ENCODE peak calls at places on chromosomes 6 and 20, in seven cellular contexts. W, B, K, Y, I, R and V are unnamed samples.
A peak's percentile ranks its signal among the peaks of the same experiment; 100 is the strongest.

GRCh38 chr6:156627524-156627923 is 149.7 kb upstream of the ARID1B start:
- DNase-seq in W (no peak), B (no peak), K (no peak), Y (no peak), I (no peak), R (no peak), V (no peak)

GRCh38 chr6:37029249-37029959 is 23.9 kb downstream of the FGD2 start:
- DNase-seq in W (peak; percentile 93), B (peak; percentile 94), K (no peak), Y (peak; percentile 88), I (peak; percentile 78), R (peak; percentile 86), V (peak; percentile 83)

GRCh38 chr6:12587096-12587495 is 129.5 kb upstream of the PHACTR1 start:
- DNase-seq in W (no peak), B (peak; percentile 56), K (no peak), Y (no peak), I (no peak), R (no peak), V (no peak)

GRCh38 chr20:46112430-46113020 is 5.6 kb upstream of the CD40 start:
- DNase-seq in W (no peak), B (no peak), K (no peak), Y (no peak), I (no peak), R (no peak), V (no peak)

GRCh38 chr6:33316603-33317417 is 734 bp downstream of the ZBTB22 start:
- DNase-seq in W (no peak), B (no peak), K (no peak), Y (no peak), I (no peak), R (no peak), V (no peak)

GRCh38 chr6:46793138-46793537 is at the start of gene MEP1A:
- DNase-seq in W (no peak), B (no peak), K (no peak), Y (no peak), I (no peak), R (no peak), V (no peak)

GRCh38 chr6:115000736-115001135 is 657.9 kb upstream of the HS3ST5 start:
- DNase-seq in W (no peak), B (peak; percentile 44), K (no peak), Y (no peak), I (no peak), R (no peak), V (no peak)

GRCh38 chr20:33657704-33658095 is 4.4 kb upstream of the C20orf144 start:
- DNase-seq in W (no peak), B (no peak), K (no peak), Y (no peak), I (no peak), R (no peak), V (no peak)